ENCODE peak calls at places on chromosomes 13 and 19, in eight cellular contexts. One of them, this sample, is unnamed.

GRCh38 chr19:33450689-33451088 is 70.9 kb downstream of the PEPD start:
- DNase-seq in lower leg skin: no peak
- DNase-seq in adrenal gland: no peak
- DNase-seq in EL: no peak
- DNase-seq in pancreas: no peak
- DNase-seq in progenitor cell of endocrine pancreas: no peak
- DNase-seq in upper lobe of right lung: no peak
- DNase-seq in dorsolateral prefrontal cortex: no peak
- DNase-seq in this sample: no peak

GRCh38 chr13:75514080-75515040 is 23.3 kb downstream of the COMMD6 start:
- DNase-seq in lower leg skin: no peak
- DNase-seq in adrenal gland: no peak
- DNase-seq in EL: peak; percentile 40
- DNase-seq in pancreas: no peak
- DNase-seq in progenitor cell of endocrine pancreas: no peak
- DNase-seq in upper lobe of right lung: no peak
- DNase-seq in dorsolateral prefrontal cortex: no peak
- DNase-seq in this sample: peak; percentile 27

GRCh38 chr13:68304287-68304893 is 1074.3 kb upstream of the PCDH9 start:
- DNase-seq in lower leg skin: no peak
- DNase-seq in adrenal gland: no peak
- DNase-seq in EL: no peak
- DNase-seq in pancreas: no peak
- DNase-seq in progenitor cell of endocrine pancreas: no peak
- DNase-seq in upper lobe of right lung: no peak
- DNase-seq in dorsolateral prefrontal cortex: no peak
- DNase-seq in this sample: peak; percentile 50

GRCh38 chr13:92224052-92224821 is 825.8 kb downstream of the GPC5 start:
- DNase-seq in lower leg skin: peak; percentile 26
- DNase-seq in adrenal gland: peak; percentile 15
- DNase-seq in EL: no peak
- DNase-seq in pancreas: no peak
- DNase-seq in progenitor cell of endocrine pancreas: no peak
- DNase-seq in upper lobe of right lung: no peak
- DNase-seq in dorsolateral prefrontal cortex: no peak
- DNase-seq in this sample: peak; percentile 95

GRCh38 chr19:51461723-51462161 is 3.5 kb upstream of the SIGLEC8 start:
- DNase-seq in lower leg skin: no peak
- DNase-seq in adrenal gland: peak; percentile 41
- DNase-seq in EL: no peak
- DNase-seq in pancreas: no peak
- DNase-seq in progenitor cell of endocrine pancreas: no peak
- DNase-seq in upper lobe of right lung: no peak
- DNase-seq in dorsolateral prefrontal cortex: no peak
- DNase-seq in this sample: no peak

GRCh38 chr19:437027-437426 is 23.8 kb downstream of the SHC2 start:
- DNase-seq in lower leg skin: no peak
- DNase-seq in adrenal gland: no peak
- DNase-seq in EL: no peak
- DNase-seq in pancreas: no peak
- DNase-seq in progenitor cell of endocrine pancreas: no peak
- DNase-seq in upper lobe of right lung: no peak
- DNase-seq in dorsolateral prefrontal cortex: no peak
- DNase-seq in this sample: no peak

GRCh38 chr19:8221161-8221560 is 12.0 kb downstream of the CERS4 start:
- DNase-seq in lower leg skin: no peak
- DNase-seq in adrenal gland: no peak
- DNase-seq in EL: no peak
- DNase-seq in pancreas: peak; percentile 54
- DNase-seq in progenitor cell of endocrine pancreas: no peak
- DNase-seq in upper lobe of right lung: peak; percentile 73
- DNase-seq in dorsolateral prefrontal cortex: peak; percentile 70
- DNase-seq in this sample: no peak

GRCh38 chr19:844300-844971 is 3.6 kb downstream of the PRTN3 start:
- DNase-seq in lower leg skin: no peak
- DNase-seq in adrenal gland: no peak
- DNase-seq in EL: no peak
- DNase-seq in pancreas: no peak
- DNase-seq in progenitor cell of endocrine pancreas: no peak
- DNase-seq in upper lobe of right lung: no peak
- DNase-seq in dorsolateral prefrontal cortex: no peak
- DNase-seq in this sample: no peak

GRCh38 chr19:45047188-45047797 is 8.4 kb downstream of the CLASRP start:
- DNase-seq in lower leg skin: no peak
- DNase-seq in adrenal gland: no peak
- DNase-seq in EL: no peak
- DNase-seq in pancreas: no peak
- DNase-seq in progenitor cell of endocrine pancreas: no peak
- DNase-seq in upper lobe of right lung: no peak
- DNase-seq in dorsolateral prefrontal cortex: no peak
- DNase-seq in this sample: no peak

GRCh38 chr13:24865158-24865557 is 101.2 kb downstream of the RNF17 start:
- DNase-seq in lower leg skin: no peak
- DNase-seq in adrenal gland: no peak
- DNase-seq in EL: no peak
- DNase-seq in pancreas: no peak
- DNase-seq in progenitor cell of endocrine pancreas: no peak
- DNase-seq in upper lobe of right lung: no peak
- DNase-seq in dorsolateral prefrontal cortex: no peak
- DNase-seq in this sample: peak; percentile 6

GRCh38 chr13:111117961-111118360 is 2.9 kb downstream of the ARHGEF7 start:
- DNase-seq in lower leg skin: no peak
- DNase-seq in adrenal gland: no peak
- DNase-seq in EL: no peak
- DNase-seq in pancreas: no peak
- DNase-seq in progenitor cell of endocrine pancreas: no peak
- DNase-seq in upper lobe of right lung: no peak
- DNase-seq in dorsolateral prefrontal cortex: no peak
- DNase-seq in this sample: no peak

GRCh38 chr13:29619995-29620394 is 24.5 kb upstream of the SLC7A1 start:
- DNase-seq in lower leg skin: no peak
- DNase-seq in adrenal gland: no peak
- DNase-seq in EL: peak; percentile 74
- DNase-seq in pancreas: no peak
- DNase-seq in progenitor cell of endocrine pancreas: no peak
- DNase-seq in upper lobe of right lung: no peak
- DNase-seq in dorsolateral prefrontal cortex: no peak
- DNase-seq in this sample: peak; percentile 29